ENCODE peak calls at places on chromosomes 1 and 21, in ten cellular contexts. Y is SK-N-SH, I is A673, L is stomach, H is OCI-LY7, U is Panc1, S is heart left ventricle, G is H1, J is pancreas, V is prostate gland. B is an unnamed sample.
A peak's percentile ranks its signal among the peaks of the same experiment; 100 is the strongest.

GRCh38 chr1:159054427-159054826 is 22.1 kb downstream of the AIM2 start:
- DNase-seq in J (no peak), H (no peak), L (no peak), G (no peak), V (no peak), I (peak; percentile 80), S (no peak), U (no peak), Y (no peak), B (no peak)

GRCh38 chr1:172286629-172287076 is 133.8 kb upstream of the C1orf105 start:
- DNase-seq in Y (no peak), G (no peak), S (no peak), U (no peak), V (no peak), H (no peak), J (peak; percentile 40), I (no peak), L (no peak), B (no peak)

GRCh38 chr1:17437260-17438175 is 2.0 kb downstream of the RCC2 start:
- DNase-seq in V (no peak), U (no peak), J (peak; percentile 22), H (peak; percentile 73), I (peak; percentile 73), G (peak; percentile 70), S (peak; percentile 56), L (peak; percentile 44), Y (peak; percentile 96), B (no peak)

GRCh38 chr1:41399148-41399795 is 38.0 kb downstream of the FOXO6 start:
- DNase-seq in I (no peak), Y (peak; percentile 63), H (no peak), L (no peak), J (no peak), G (no peak), V (no peak), U (no peak), S (peak; percentile 70), B (peak; percentile 11)

GRCh38 chr1:181014431-181015257 is 8.0 kb downstream of the STX6 start:
- DNase-seq in Y (no peak), J (no peak), I (no peak), V (no peak), S (no peak), L (no peak), H (no peak), U (no peak), G (no peak), B (no peak)

GRCh38 chr1:151867785-151868403 is 14.4 kb upstream of the THEM5 start:
- DNase-seq in Y (no peak), H (no peak), V (no peak), U (no peak), I (peak; percentile 29), L (no peak), G (no peak), J (no peak), S (no peak), B (no peak)

GRCh38 chr1:230632273-230632873 is 9.9 kb upstream of the COG2 start:
- DNase-seq in G (no peak), L (peak; percentile 32), H (peak; percentile 51), Y (peak; percentile 36), J (no peak), V (peak; percentile 10), I (peak; percentile 38), S (no peak), U (peak; percentile 36), B (no peak)

GRCh38 chr1:28365864-28366263 is 3.7 kb upstream of the PHACTR4 start:
- DNase-seq in Y (no peak), G (no peak), U (no peak), I (no peak), H (no peak), L (no peak), J (peak; percentile 48), S (no peak), V (peak; percentile 11), B (no peak)

GRCh38 chr1:203216274-203217138 is 13.0 kb downstream of the CHIT1 start:
- DNase-seq in L (peak; percentile 52), S (peak; percentile 49), V (peak; percentile 51), I (peak; percentile 81), J (no peak), U (peak; percentile 53), H (peak; percentile 73), Y (peak; percentile 74), G (peak; percentile 86), B (peak; percentile 66)

GRCh38 chr1:197632000-197632399 is 143.3 kb downstream of the DENND1B start:
- DNase-seq in U (no peak), G (no peak), J (no peak), S (no peak), H (no peak), Y (no peak), L (no peak), I (no peak), V (no peak), B (no peak)

GRCh38 chr1:156540955-156541354 is 31.4 kb downstream of the IQGAP3 start:
- DNase-seq in S (no peak), H (no peak), L (no peak), J (no peak), I (no peak), G (no peak), U (no peak), V (no peak), Y (no peak), B (no peak)

GRCh38 chr21:23977971-23978370 is 1629.3 kb downstream of the MRPL39 start:
- DNase-seq in H (no peak), I (no peak), V (no peak), J (no peak), U (no peak), G (no peak), S (no peak), L (no peak), Y (no peak), B (no peak)

GRCh38 chr1:60989745-60990718 is 92.3 kb upstream of the NFIA start:
- DNase-seq in J (no peak), G (no peak), L (no peak), I (peak; percentile 84), U (no peak), Y (peak; percentile 50), S (peak; percentile 74), H (no peak), V (no peak), B (no peak)

GRCh38 chr1:21775985-21776562 is 6.9 kb downstream of the USP48 start:
- DNase-seq in L (no peak), J (no peak), I (no peak), H (no peak), U (no peak), S (no peak), Y (no peak), G (no peak), V (no peak), B (no peak)

GRCh38 chr1:191320062-191320461 is 838.2 kb upstream of the RGS18 start:
- DNase-seq in V (no peak), S (no peak), H (no peak), G (no peak), J (no peak), U (no peak), I (peak; percentile 12), Y (no peak), L (no peak), B (no peak)

DNA sequence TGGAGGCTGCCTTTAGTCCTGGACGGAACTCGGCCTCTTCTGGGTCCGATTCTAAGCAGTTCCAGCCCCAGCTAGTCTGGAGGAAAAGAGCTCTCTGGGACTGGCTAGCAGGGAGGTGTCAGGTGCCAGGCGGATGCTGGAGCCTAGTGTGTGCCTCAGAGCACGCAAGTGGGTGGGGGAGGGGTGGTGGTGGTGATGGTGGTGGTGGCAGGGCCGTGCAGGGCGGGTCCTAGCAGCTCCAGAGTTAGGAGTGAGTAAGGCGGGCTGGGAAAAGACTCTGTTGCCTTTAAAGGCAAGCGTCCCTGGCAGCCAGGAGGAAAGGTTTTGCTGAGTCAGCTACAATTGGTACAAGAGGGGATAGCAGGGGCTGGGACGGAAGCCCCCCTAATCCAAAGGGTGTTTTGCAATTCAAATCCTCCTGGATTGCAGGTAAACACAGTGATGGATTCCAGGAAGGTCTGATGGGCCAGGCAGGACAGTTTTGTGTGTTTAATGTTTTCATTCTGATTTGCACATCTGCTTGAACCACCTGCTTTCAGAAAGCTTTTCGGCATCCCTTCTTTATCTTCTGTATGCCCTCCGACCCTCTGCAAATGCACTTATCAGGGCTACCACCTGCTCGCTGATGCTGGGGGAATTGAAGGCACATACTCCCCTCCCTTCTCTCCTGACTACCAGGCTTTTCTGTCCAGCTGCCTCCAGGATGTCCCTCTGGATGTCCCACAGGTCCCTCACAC is 4.1 kb upstream of the SLC2A1 start:
- DNase-seq in G (peak; percentile 70), J (no peak), I (no peak), U (no peak), L (peak; percentile 70), Y (no peak), H (no peak), S (peak; percentile 68), V (no peak), B (no peak)
- H3K27ac ChIP-seq in G (peak overlapping the region; percentile 80), J (no peak overlapping the region), I (no peak overlapping the region), U (no peak overlapping the region), L (peak overlapping the region; percentile 26), Y (peak overlapping the region; percentile 12), H (no peak overlapping the region), S (peak overlapping the region; percentile 49), V (no peak overlapping the region), B (no peak overlapping the region)

DNA sequence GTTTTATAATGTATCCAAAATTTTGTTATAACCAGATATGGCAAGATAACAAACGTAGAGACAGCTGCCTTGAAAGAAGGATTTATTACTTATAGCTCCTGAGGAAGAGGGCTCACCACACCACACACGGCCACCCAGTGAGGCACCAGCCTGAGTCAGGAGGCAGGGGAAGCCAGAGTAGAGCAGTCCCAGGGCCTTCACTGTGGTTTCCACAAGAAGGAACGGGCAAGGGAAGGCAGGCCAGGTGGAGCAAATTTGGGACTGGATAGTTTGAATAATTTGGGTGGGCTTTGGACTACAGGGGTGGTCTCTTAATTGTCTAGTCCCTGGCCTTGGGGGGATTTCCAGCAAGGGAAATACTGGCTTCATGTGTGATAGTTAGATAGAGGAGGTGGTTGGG is 72.5 kb downstream of the RRAGC start:
- DNase-seq in L (no peak), G (peak; percentile 33), V (no peak), J (no peak), S (no peak), H (no peak), U (no peak), Y (no peak), I (peak; percentile 23), B (no peak)
- H3K27ac ChIP-seq in L (no peak overlapping the region), G (no peak overlapping the region), V (no peak overlapping the region), J (no peak overlapping the region), S (no peak overlapping the region), H (no peak overlapping the region), U (no peak overlapping the region), Y (no peak overlapping the region), I (no peak overlapping the region), B (no peak overlapping the region)

DNA sequence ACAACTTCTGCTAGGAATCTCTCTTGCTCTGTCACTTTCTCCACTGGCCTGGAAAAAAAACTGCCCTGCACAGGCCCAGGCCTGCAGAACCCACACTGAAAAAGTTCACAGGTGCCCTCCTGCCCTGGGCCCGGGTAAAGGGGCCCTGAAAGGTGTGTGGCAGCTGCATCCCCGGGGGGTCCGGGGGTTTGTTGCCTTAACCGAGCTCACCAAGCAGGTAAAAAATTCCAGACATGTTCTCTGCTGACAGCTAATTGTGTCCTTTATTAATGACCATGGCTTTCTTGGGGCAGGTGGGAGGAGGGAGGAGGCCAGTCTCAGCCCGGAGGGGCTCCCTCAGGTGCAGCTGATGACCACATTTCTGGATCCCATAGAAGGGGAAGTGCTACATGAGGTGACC is 122.9 kb downstream of the LACTBL1 start:
- DNase-seq in S (no peak), J (no peak), Y (no peak), I (no peak), H (no peak), G (no peak), V (no peak), U (no peak), L (no peak), B (no peak)
- H3K27ac ChIP-seq in S (no peak overlapping the region), J (no peak overlapping the region), Y (no peak overlapping the region), I (no peak overlapping the region), H (no peak overlapping the region), G (no peak overlapping the region), V (no peak overlapping the region), U (no peak overlapping the region), L (no peak overlapping the region), B (peak overlapping the region; percentile 96)

GRCh38 chr1:204495078-204495753 is 611 bp upstream of the PIK3C2B start:
- DNase-seq in U (no peak), Y (no peak), S (no peak), L (no peak), J (no peak), I (no peak), V (no peak), H (peak; percentile 50), G (no peak), B (no peak)
- H3K27ac ChIP-seq in U (peak overlapping the region; percentile 79), Y (peak overlapping the region; percentile 18), S (peak overlapping the region; percentile 91), L (peak overlapping the region; percentile 88), J (peak overlapping the region; percentile 86), I (peak overlapping the region; percentile 83), V (peak overlapping the region; percentile 89), H (peak overlapping the region; percentile 41), G (peak overlapping the region; percentile 31), B (peak overlapping the region; percentile 97)